ENCODE peak calls at places on chromosomes 13 and 19, in eight cellular contexts. B is K562, Z is suprapubic skin, M is H1, W is spleen, X is stomach, D is upper lobe of left lung, J is GM23338. A is an unnamed sample.

GRCh38 chr13:105991622-105992254 is 543.7 kb downstream of the EFNB2 start:
- DNase-seq in B (no peak), W (no peak), J (no peak), X (peak), D (no peak), Z (no peak), M (no peak), A (no peak)

GRCh38 chr19:11435833-11436313 is 438 bp downstream of the PRKCSH start:
- DNase-seq in X (no peak), J (peak), D (no peak), M (no peak), B (peak), W (peak), Z (no peak), A (no peak)

GRCh38 chr19:11141937-11142527 is 13.6 kb downstream of the SPC24 start:
- DNase-seq in W (no peak), D (no peak), Z (no peak), X (no peak), B (no peak), M (no peak), J (no peak), A (no peak)

GRCh38 chr13:101942038-101942437 is 459.8 kb downstream of the FGF14 start:
- DNase-seq in J (peak), B (no peak), W (no peak), M (no peak), Z (no peak), X (no peak), D (no peak), A (no peak)

GRCh38 chr19:19405919-19406877 is 723 bp downstream of the GATAD2A start:
- DNase-seq in M (no peak), Z (no peak), B (peak), J (peak), D (peak), W (peak), X (peak), A (no peak)

GRCh38 chr13:19075418-19075817 is 106.2 kb downstream of the TUBA3C start:
- DNase-seq in W (no peak), B (no peak), D (no peak), J (no peak), Z (no peak), M (no peak), X (no peak), A (no peak)

GRCh38 chr19:55635334-55635717 is 5.5 kb upstream of the ZNF580 start:
- DNase-seq in W (no peak), Z (no peak), B (no peak), J (no peak), X (no peak), M (no peak), D (no peak), A (no peak)

GRCh38 chr19:6524326-6524725 is 6.5 kb upstream of the TNFSF9 start:
- DNase-seq in Z (no peak), W (no peak), D (no peak), X (no peak), B (no peak), M (no peak), J (no peak), A (no peak)

GRCh38 chr13:35765387-35765786 is 288.9 kb upstream of the MAB21L1 start:
- DNase-seq in W (no peak), M (no peak), J (no peak), Z (no peak), D (no peak), B (no peak), X (no peak), A (no peak)

DNA sequence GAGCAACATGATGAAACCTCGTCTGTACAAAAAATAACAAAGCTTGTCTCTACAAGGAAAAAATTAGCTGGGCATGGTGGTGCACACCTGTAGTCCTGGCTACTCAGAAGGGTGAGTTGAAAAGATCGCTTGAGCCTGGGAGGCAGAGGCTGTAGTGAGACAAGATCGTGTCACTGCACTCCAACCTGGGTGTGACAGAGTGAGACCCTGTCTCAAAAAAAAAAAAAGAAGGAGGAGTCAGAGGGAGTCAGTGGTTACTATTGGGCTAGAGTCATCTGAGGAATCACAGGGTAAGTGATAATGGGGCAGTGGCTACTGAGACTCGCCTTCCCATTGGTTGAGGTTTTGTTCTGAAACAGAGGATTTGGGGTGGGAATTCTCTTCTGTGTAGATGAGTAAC is 1.9 kb upstream of the GPI start:
- DNase-seq in D (no peak), X (no peak), B (peak), Z (no peak), J (peak), M (no peak), W (no peak), A (no peak)
- H3K4me3 ChIP-seq in D (no peak), X (no peak), B (no peak), Z (no peak), J (no peak), M (no peak), W (no peak), A (no peak)

DNA sequence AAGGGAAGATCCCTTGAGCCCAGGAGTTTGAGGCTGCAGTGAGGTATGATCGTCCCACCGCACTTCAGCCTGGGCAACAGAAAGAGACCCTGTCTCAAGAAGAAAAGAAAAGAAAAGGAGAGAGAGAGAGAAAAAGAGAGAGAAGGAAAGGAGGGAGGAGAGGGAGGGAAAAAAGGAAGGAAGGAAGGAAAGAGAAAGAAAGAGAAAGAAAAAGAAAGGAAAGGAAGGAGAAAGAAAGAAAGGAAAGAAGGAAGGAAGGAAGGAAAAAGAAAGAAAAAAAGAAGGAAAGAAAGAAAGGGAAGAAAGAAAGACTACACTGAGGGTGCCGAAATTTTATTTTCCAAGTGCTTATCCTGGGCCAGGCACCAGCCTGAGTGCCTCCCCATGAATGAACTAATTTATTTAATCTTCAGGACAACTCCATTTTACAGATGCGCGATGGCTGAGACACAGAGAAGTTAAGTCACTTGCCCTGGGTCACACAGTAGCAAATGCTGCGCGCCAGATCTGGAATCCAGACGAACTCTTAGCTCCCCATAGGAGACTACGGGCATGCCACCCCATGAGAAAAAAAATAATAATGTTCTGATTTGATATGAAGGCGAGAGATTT is 2.7 kb downstream of the CDC42EP5 start:
- DNase-seq in M (no peak), Z (peak), B (no peak), W (no peak), D (no peak), J (no peak), X (no peak), A (no peak)
- H3K27ac ChIP-seq in M (no peak), Z (peak), B (no peak), W (peak), D (peak), J (no peak), X (peak), A (peak)

GRCh38 chr13:43428545-43429287 is 358.1 kb downstream of the ENOX1 start:
- DNase-seq in Z (no peak), X (no peak), B (no peak), W (no peak), M (no peak), D (no peak), J (peak), A (no peak)

GRCh38 chr13:43424386-43424785 is 362.4 kb downstream of the ENOX1 start:
- DNase-seq in Z (no peak), M (no peak), X (no peak), D (no peak), W (no peak), B (no peak), J (no peak), A (no peak)

GRCh38 chr13:43425234-43425633 is 361.5 kb downstream of the ENOX1 start:
- DNase-seq in W (no peak), B (no peak), D (no peak), M (peak), X (no peak), Z (no peak), J (peak), A (no peak)

GRCh38 chr13:43422061-43422460 is 364.7 kb downstream of the ENOX1 start:
- DNase-seq in M (no peak), W (no peak), D (no peak), Z (no peak), B (no peak), J (no peak), X (no peak), A (no peak)

DNA sequence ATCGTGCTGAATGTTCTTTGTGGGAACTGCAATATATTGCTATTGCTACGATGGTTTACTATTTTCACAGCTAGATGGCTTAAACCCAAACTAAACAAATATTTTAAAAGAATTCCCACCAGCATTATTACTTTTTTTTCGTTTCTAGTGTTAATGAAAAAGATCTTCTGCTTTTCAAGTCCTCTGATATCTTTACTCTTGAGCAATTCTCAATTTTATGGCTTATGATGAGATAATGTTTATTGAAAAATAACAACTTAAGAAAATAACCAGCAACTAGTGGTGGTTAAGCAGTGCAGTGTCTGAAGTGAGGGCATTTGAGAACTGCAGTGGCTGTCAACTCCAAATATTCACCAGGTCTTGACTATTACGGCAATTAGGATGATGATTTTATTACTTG is 360.4 kb downstream of the ENOX1 start:
- DNase-seq in M (no peak), W (no peak), B (no peak), D (no peak), X (no peak), Z (no peak), J (no peak), A (no peak)
- TF ChIP-seq POLR2AphosphoS5 in M (no peak), W (no peak), B (no peak), D (no peak), X (no peak), Z (no peak), J (no peak), A (no peak)

DNA sequence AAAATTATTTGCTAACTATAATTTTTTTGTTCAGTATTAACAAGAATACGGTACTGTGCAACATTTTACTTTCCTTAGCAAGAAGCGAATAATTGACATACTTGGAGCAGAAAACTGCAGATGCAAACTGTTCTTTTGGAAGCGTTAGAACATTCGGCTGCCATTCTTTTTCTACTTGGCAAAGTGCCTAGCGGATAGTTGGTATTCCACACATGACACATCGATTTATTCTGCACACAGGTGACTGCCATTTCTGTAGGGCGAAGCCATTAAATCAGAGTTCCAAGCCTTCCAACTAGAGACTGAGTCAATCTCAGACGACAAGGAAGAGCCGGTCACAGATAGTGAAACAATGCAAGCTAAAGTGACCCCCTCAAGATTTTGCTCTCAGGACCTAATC is 117.4 kb downstream of the TRPC4 start:
- DNase-seq in W (no peak), B (no peak), D (no peak), X (no peak), M (no peak), J (no peak), Z (no peak), A (no peak)
- H3K4me3 ChIP-seq in W (no peak), B (no peak), D (no peak), X (no peak), M (no peak), J (no peak), Z (no peak), A (no peak)

GRCh38 chr19:18203408-18203862 is 407 bp downstream of the RAB3A start:
- DNase-seq in D (peak), B (peak), M (no peak), J (no peak), W (peak), X (no peak), Z (no peak), A (peak)
- H3K27ac ChIP-seq in D (no peak), B (peak), M (no peak), J (no peak), W (peak), X (peak), Z (peak), A (peak)

GRCh38 chr13:75724742-75725504 is 88.8 kb downstream of the LMO7 start:
- DNase-seq in Z (no peak), D (no peak), M (no peak), B (no peak), X (no peak), W (no peak), J (no peak), A (no peak)
- TF ChIP-seq POLR2AphosphoS5 in Z (no peak), D (no peak), M (no peak), B (no peak), X (peak), W (no peak), J (no peak), A (no peak)

GRCh38 chr13:113110852-113111315 is 5.3 kb downstream of the F7 start:
- DNase-seq in M (no peak), B (no peak), D (no peak), J (no peak), W (no peak), X (no peak), Z (peak), A (peak)
- H3K4me3 ChIP-seq in M (peak), B (no peak), D (peak), J (peak), W (peak), X (peak), Z (peak), A (peak)

GRCh38 chr19:13031917-13032623 is 36.8 kb downstream of the NFIX start:
- DNase-seq in B (no peak), J (no peak), W (no peak), M (no peak), Z (no peak), X (no peak), D (no peak), A (no peak)

GRCh38 chr19:13027557-13027956 is 32.3 kb downstream of the NFIX start:
- DNase-seq in W (no peak), B (no peak), J (no peak), M (no peak), D (no peak), X (no peak), Z (no peak), A (no peak)

GRCh38 chr19:13028027-13028426 is 32.8 kb downstream of the NFIX start:
- DNase-seq in W (no peak), J (no peak), D (no peak), M (no peak), Z (no peak), B (no peak), X (no peak), A (no peak)

GRCh38 chr19:13029301-13029880 is 34.1 kb downstream of the NFIX start:
- DNase-seq in Z (no peak), B (no peak), D (no peak), J (no peak), X (no peak), M (no peak), W (no peak), A (no peak)

DNA sequence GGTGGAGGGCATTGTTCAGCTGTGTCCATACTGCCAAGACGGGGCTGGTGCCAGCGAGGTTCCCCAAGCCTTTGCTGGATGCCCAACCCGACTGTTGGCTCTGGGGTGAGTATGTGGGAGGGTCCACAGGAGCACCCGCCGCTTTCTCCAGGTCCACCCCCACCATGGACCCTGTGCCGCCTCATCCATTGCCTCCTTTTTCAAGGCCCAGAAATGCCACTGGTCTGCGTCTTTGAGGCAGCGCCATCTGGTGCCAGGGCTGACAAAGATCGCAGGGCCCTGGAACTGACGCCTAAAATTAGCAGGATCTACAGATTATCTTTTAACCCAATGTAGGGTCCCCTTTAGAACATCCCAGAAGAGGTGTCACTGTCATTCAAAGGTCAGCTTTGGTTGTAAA is 34.6 kb downstream of the NFIX start:
- DNase-seq in D (no peak), W (no peak), Z (no peak), B (no peak), X (peak), J (peak), M (no peak), A (no peak)
- H3K27ac ChIP-seq in D (peak), W (no peak), Z (peak), B (no peak), X (peak), J (no peak), M (no peak), A (peak)

GRCh38 chr19:49857834-49858590 is 7.1 kb downstream of the PTOV1 start:
- DNase-seq in X (no peak), B (no peak), M (no peak), Z (no peak), J (no peak), D (peak), W (no peak), A (no peak)
- TF ChIP-seq POLR2AphosphoS5 in X (no peak), B (no peak), M (no peak), Z (no peak), J (no peak), D (no peak), W (no peak), A (no peak)

A was measured in breast epithelium.